ENCODE peak calls at places on chromosomes 16 and 17, in eight cellular contexts. One of them, this sample, is unnamed.

GRCh38 chr17:45131616-45132301 is 556 bp downstream of the PLCD3 start:
- DNase-seq in AG09309: no peak
- DNase-seq in GM23248: peak
- DNase-seq in activated CD8-positive, alpha-beta memory T cell treated with anti-CD3 and anti-CD28 coated beads for 48 hours: peak
- DNase-seq in omental fat pad: no peak
- DNase-seq in hepatocyte: peak
- DNase-seq in IMR-90: no peak
- DNase-seq in stimulated activated CD8-positive, alpha-beta memory T cell treated with anti-CD3 and anti-CD28 coated beads, Interleukin-7, amount 100 ng/mL, for 1 hour: peak
- DNase-seq in this sample: peak

GRCh38 chr16:84986102-84986501 is 25.2 kb downstream of the ZDHHC7 start:
- DNase-seq in AG09309: no peak
- DNase-seq in GM23248: no peak
- DNase-seq in activated CD8-positive, alpha-beta memory T cell treated with anti-CD3 and anti-CD28 coated beads for 48 hours: no peak
- DNase-seq in omental fat pad: no peak
- DNase-seq in hepatocyte: no peak
- DNase-seq in IMR-90: no peak
- DNase-seq in stimulated activated CD8-positive, alpha-beta memory T cell treated with anti-CD3 and anti-CD28 coated beads, Interleukin-7, amount 100 ng/mL, for 1 hour: no peak
- DNase-seq in this sample: no peak

GRCh38 chr16:27374794-27375499 is 27.0 kb upstream of the IL21R start:
- DNase-seq in AG09309: no peak
- DNase-seq in GM23248: peak
- DNase-seq in activated CD8-positive, alpha-beta memory T cell treated with anti-CD3 and anti-CD28 coated beads for 48 hours: peak
- DNase-seq in omental fat pad: no peak
- DNase-seq in hepatocyte: peak
- DNase-seq in IMR-90: peak
- DNase-seq in stimulated activated CD8-positive, alpha-beta memory T cell treated with anti-CD3 and anti-CD28 coated beads, Interleukin-7, amount 100 ng/mL, for 1 hour: no peak
- DNase-seq in this sample: peak

GRCh38 chr17:72446525-72447250 is 325.9 kb downstream of the SOX9 start:
- DNase-seq in AG09309: no peak
- DNase-seq in GM23248: no peak
- DNase-seq in activated CD8-positive, alpha-beta memory T cell treated with anti-CD3 and anti-CD28 coated beads for 48 hours: no peak
- DNase-seq in omental fat pad: no peak
- DNase-seq in hepatocyte: peak
- DNase-seq in IMR-90: peak
- DNase-seq in stimulated activated CD8-positive, alpha-beta memory T cell treated with anti-CD3 and anti-CD28 coated beads, Interleukin-7, amount 100 ng/mL, for 1 hour: no peak
- DNase-seq in this sample: no peak

GRCh38 chr16:4415538-4416199 is 727 bp downstream of the CORO7 start:
- DNase-seq in AG09309: no peak
- DNase-seq in GM23248: peak
- DNase-seq in activated CD8-positive, alpha-beta memory T cell treated with anti-CD3 and anti-CD28 coated beads for 48 hours: peak
- DNase-seq in omental fat pad: no peak
- DNase-seq in hepatocyte: peak
- DNase-seq in IMR-90: no peak
- DNase-seq in stimulated activated CD8-positive, alpha-beta memory T cell treated with anti-CD3 and anti-CD28 coated beads, Interleukin-7, amount 100 ng/mL, for 1 hour: peak
- DNase-seq in this sample: peak

GRCh38 chr17:78316867-78317816 is 42.7 kb downstream of the SOCS3 start:
- DNase-seq in AG09309: no peak
- DNase-seq in GM23248: peak
- DNase-seq in activated CD8-positive, alpha-beta memory T cell treated with anti-CD3 and anti-CD28 coated beads for 48 hours: no peak
- DNase-seq in omental fat pad: no peak
- DNase-seq in hepatocyte: peak
- DNase-seq in IMR-90: peak
- DNase-seq in stimulated activated CD8-positive, alpha-beta memory T cell treated with anti-CD3 and anti-CD28 coated beads, Interleukin-7, amount 100 ng/mL, for 1 hour: no peak
- DNase-seq in this sample: no peak

GRCh38 chr16:27973678-27974077 is 89.8 kb downstream of the GSG1L start:
- DNase-seq in AG09309: no peak
- DNase-seq in GM23248: no peak
- DNase-seq in activated CD8-positive, alpha-beta memory T cell treated with anti-CD3 and anti-CD28 coated beads for 48 hours: no peak
- DNase-seq in omental fat pad: no peak
- DNase-seq in hepatocyte: no peak
- DNase-seq in IMR-90: no peak
- DNase-seq in stimulated activated CD8-positive, alpha-beta memory T cell treated with anti-CD3 and anti-CD28 coated beads, Interleukin-7, amount 100 ng/mL, for 1 hour: no peak
- DNase-seq in this sample: no peak

GRCh38 chr16:1152651-1153259 is at the start of gene CACNA1H:
- DNase-seq in AG09309: no peak
- DNase-seq in GM23248: peak
- DNase-seq in activated CD8-positive, alpha-beta memory T cell treated with anti-CD3 and anti-CD28 coated beads for 48 hours: peak
- DNase-seq in omental fat pad: no peak
- DNase-seq in hepatocyte: peak
- DNase-seq in IMR-90: no peak
- DNase-seq in stimulated activated CD8-positive, alpha-beta memory T cell treated with anti-CD3 and anti-CD28 coated beads, Interleukin-7, amount 100 ng/mL, for 1 hour: peak
- DNase-seq in this sample: no peak

GRCh38 chr17:47286198-47286914 is 32.7 kb downstream of the ITGB3 start:
- DNase-seq in AG09309: no peak
- DNase-seq in GM23248: peak
- DNase-seq in activated CD8-positive, alpha-beta memory T cell treated with anti-CD3 and anti-CD28 coated beads for 48 hours: no peak
- DNase-seq in omental fat pad: no peak
- DNase-seq in hepatocyte: no peak
- DNase-seq in IMR-90: peak
- DNase-seq in stimulated activated CD8-positive, alpha-beta memory T cell treated with anti-CD3 and anti-CD28 coated beads, Interleukin-7, amount 100 ng/mL, for 1 hour: no peak
- DNase-seq in this sample: peak

GRCh38 chr17:64502021-64502420 is 4.1 kb downstream of the DDX5 start:
- DNase-seq in AG09309: no peak
- DNase-seq in GM23248: peak
- DNase-seq in activated CD8-positive, alpha-beta memory T cell treated with anti-CD3 and anti-CD28 coated beads for 48 hours: no peak
- DNase-seq in omental fat pad: no peak
- DNase-seq in hepatocyte: no peak
- DNase-seq in IMR-90: no peak
- DNase-seq in stimulated activated CD8-positive, alpha-beta memory T cell treated with anti-CD3 and anti-CD28 coated beads, Interleukin-7, amount 100 ng/mL, for 1 hour: no peak
- DNase-seq in this sample: no peak

GRCh38 chr17:74569392-74570003 is 2.2 kb upstream of the CD300H start:
- DNase-seq in AG09309: peak
- DNase-seq in GM23248: peak
- DNase-seq in activated CD8-positive, alpha-beta memory T cell treated with anti-CD3 and anti-CD28 coated beads for 48 hours: no peak
- DNase-seq in omental fat pad: peak
- DNase-seq in hepatocyte: peak
- DNase-seq in IMR-90: peak
- DNase-seq in stimulated activated CD8-positive, alpha-beta memory T cell treated with anti-CD3 and anti-CD28 coated beads, Interleukin-7, amount 100 ng/mL, for 1 hour: no peak
- DNase-seq in this sample: peak

GRCh38 chr17:78322858-78323455 is 36.9 kb downstream of the SOCS3 start:
- DNase-seq in AG09309: no peak
- DNase-seq in GM23248: peak
- DNase-seq in activated CD8-positive, alpha-beta memory T cell treated with anti-CD3 and anti-CD28 coated beads for 48 hours: no peak
- DNase-seq in omental fat pad: no peak
- DNase-seq in hepatocyte: no peak
- DNase-seq in IMR-90: no peak
- DNase-seq in stimulated activated CD8-positive, alpha-beta memory T cell treated with anti-CD3 and anti-CD28 coated beads, Interleukin-7, amount 100 ng/mL, for 1 hour: no peak
- DNase-seq in this sample: no peak

GRCh38 chr17:19237389-19238166 is 412 bp downstream of the EPN2 start:
- DNase-seq in AG09309: no peak
- DNase-seq in GM23248: peak
- DNase-seq in activated CD8-positive, alpha-beta memory T cell treated with anti-CD3 and anti-CD28 coated beads for 48 hours: no peak
- DNase-seq in omental fat pad: peak
- DNase-seq in hepatocyte: peak
- DNase-seq in IMR-90: no peak
- DNase-seq in stimulated activated CD8-positive, alpha-beta memory T cell treated with anti-CD3 and anti-CD28 coated beads, Interleukin-7, amount 100 ng/mL, for 1 hour: no peak
- DNase-seq in this sample: peak

GRCh38 chr17:19238167-19238505 is 970 bp downstream of the EPN2 start:
- DNase-seq in AG09309: no peak
- DNase-seq in GM23248: peak
- DNase-seq in activated CD8-positive, alpha-beta memory T cell treated with anti-CD3 and anti-CD28 coated beads for 48 hours: no peak
- DNase-seq in omental fat pad: peak
- DNase-seq in hepatocyte: peak
- DNase-seq in IMR-90: no peak
- DNase-seq in stimulated activated CD8-positive, alpha-beta memory T cell treated with anti-CD3 and anti-CD28 coated beads, Interleukin-7, amount 100 ng/mL, for 1 hour: no peak
- DNase-seq in this sample: no peak

GRCh38 chr16:64311241-64311640 is 810.6 kb downstream of the CDH11 start:
- DNase-seq in AG09309: no peak
- DNase-seq in GM23248: peak
- DNase-seq in activated CD8-positive, alpha-beta memory T cell treated with anti-CD3 and anti-CD28 coated beads for 48 hours: no peak
- DNase-seq in omental fat pad: no peak
- DNase-seq in hepatocyte: no peak
- DNase-seq in IMR-90: no peak
- DNase-seq in stimulated activated CD8-positive, alpha-beta memory T cell treated with anti-CD3 and anti-CD28 coated beads, Interleukin-7, amount 100 ng/mL, for 1 hour: no peak
- DNase-seq in this sample: no peak

GRCh38 chr17:41421116-41421515 is 3.3 kb downstream of the KRT37 start:
- DNase-seq in AG09309: no peak
- DNase-seq in GM23248: peak
- DNase-seq in activated CD8-positive, alpha-beta memory T cell treated with anti-CD3 and anti-CD28 coated beads for 48 hours: no peak
- DNase-seq in omental fat pad: no peak
- DNase-seq in hepatocyte: peak
- DNase-seq in IMR-90: peak
- DNase-seq in stimulated activated CD8-positive, alpha-beta memory T cell treated with anti-CD3 and anti-CD28 coated beads, Interleukin-7, amount 100 ng/mL, for 1 hour: no peak
- DNase-seq in this sample: no peak

GRCh38 chr17:57957886-57958285 is 2.7 kb upstream of the CUEDC1 start:
- DNase-seq in AG09309: no peak
- DNase-seq in GM23248: no peak
- DNase-seq in activated CD8-positive, alpha-beta memory T cell treated with anti-CD3 and anti-CD28 coated beads for 48 hours: no peak
- DNase-seq in omental fat pad: no peak
- DNase-seq in hepatocyte: no peak
- DNase-seq in IMR-90: no peak
- DNase-seq in stimulated activated CD8-positive, alpha-beta memory T cell treated with anti-CD3 and anti-CD28 coated beads, Interleukin-7, amount 100 ng/mL, for 1 hour: no peak
- DNase-seq in this sample: no peak

GRCh38 chr16:24367186-24367585 is 111.1 kb downstream of the CACNG3 start:
- DNase-seq in AG09309: no peak
- DNase-seq in GM23248: peak
- DNase-seq in activated CD8-positive, alpha-beta memory T cell treated with anti-CD3 and anti-CD28 coated beads for 48 hours: no peak
- DNase-seq in omental fat pad: no peak
- DNase-seq in hepatocyte: no peak
- DNase-seq in IMR-90: no peak
- DNase-seq in stimulated activated CD8-positive, alpha-beta memory T cell treated with anti-CD3 and anti-CD28 coated beads, Interleukin-7, amount 100 ng/mL, for 1 hour: no peak
- DNase-seq in this sample: no peak

GRCh38 chr17:62628845-62629555 is 1.5 kb downstream of the MRC2 start:
- DNase-seq in AG09309: no peak
- DNase-seq in GM23248: peak
- DNase-seq in activated CD8-positive, alpha-beta memory T cell treated with anti-CD3 and anti-CD28 coated beads for 48 hours: no peak
- DNase-seq in omental fat pad: no peak
- DNase-seq in hepatocyte: peak
- DNase-seq in IMR-90: peak
- DNase-seq in stimulated activated CD8-positive, alpha-beta memory T cell treated with anti-CD3 and anti-CD28 coated beads, Interleukin-7, amount 100 ng/mL, for 1 hour: no peak
- DNase-seq in this sample: no peak

GRCh38 chr17:33469911-33470310 is 176.8 kb upstream of the ASIC2 start:
- DNase-seq in AG09309: no peak
- DNase-seq in GM23248: peak
- DNase-seq in activated CD8-positive, alpha-beta memory T cell treated with anti-CD3 and anti-CD28 coated beads for 48 hours: no peak
- DNase-seq in omental fat pad: no peak
- DNase-seq in hepatocyte: peak
- DNase-seq in IMR-90: peak
- DNase-seq in stimulated activated CD8-positive, alpha-beta memory T cell treated with anti-CD3 and anti-CD28 coated beads, Interleukin-7, amount 100 ng/mL, for 1 hour: no peak
- DNase-seq in this sample: no peak

GRCh38 chr17:7440113-7440822 is 956 bp downstream of the FGF11 start:
- DNase-seq in AG09309: no peak
- DNase-seq in GM23248: peak
- DNase-seq in activated CD8-positive, alpha-beta memory T cell treated with anti-CD3 and anti-CD28 coated beads for 48 hours: no peak
- DNase-seq in omental fat pad: peak
- DNase-seq in hepatocyte: peak
- DNase-seq in IMR-90: no peak
- DNase-seq in stimulated activated CD8-positive, alpha-beta memory T cell treated with anti-CD3 and anti-CD28 coated beads, Interleukin-7, amount 100 ng/mL, for 1 hour: no peak
- DNase-seq in this sample: no peak

GRCh38 chr17:66420961-66421371 is 118.6 kb downstream of the PRKCA start:
- DNase-seq in AG09309: peak
- DNase-seq in GM23248: peak
- DNase-seq in activated CD8-positive, alpha-beta memory T cell treated with anti-CD3 and anti-CD28 coated beads for 48 hours: no peak
- DNase-seq in omental fat pad: no peak
- DNase-seq in hepatocyte: no peak
- DNase-seq in IMR-90: peak
- DNase-seq in stimulated activated CD8-positive, alpha-beta memory T cell treated with anti-CD3 and anti-CD28 coated beads, Interleukin-7, amount 100 ng/mL, for 1 hour: no peak
- DNase-seq in this sample: peak

GRCh38 chr17:75877752-75878173 is 618 bp downstream of the TRIM47 start:
- DNase-seq in AG09309: no peak
- DNase-seq in GM23248: peak
- DNase-seq in activated CD8-positive, alpha-beta memory T cell treated with anti-CD3 and anti-CD28 coated beads for 48 hours: no peak
- DNase-seq in omental fat pad: no peak
- DNase-seq in hepatocyte: peak
- DNase-seq in IMR-90: peak
- DNase-seq in stimulated activated CD8-positive, alpha-beta memory T cell treated with anti-CD3 and anti-CD28 coated beads, Interleukin-7, amount 100 ng/mL, for 1 hour: peak
- DNase-seq in this sample: peak

GRCh38 chr17:79995691-79996090 is 40.0 kb downstream of the TBC1D16 start:
- DNase-seq in AG09309: no peak
- DNase-seq in GM23248: peak
- DNase-seq in activated CD8-positive, alpha-beta memory T cell treated with anti-CD3 and anti-CD28 coated beads for 48 hours: no peak
- DNase-seq in omental fat pad: no peak
- DNase-seq in hepatocyte: no peak
- DNase-seq in IMR-90: no peak
- DNase-seq in stimulated activated CD8-positive, alpha-beta memory T cell treated with anti-CD3 and anti-CD28 coated beads, Interleukin-7, amount 100 ng/mL, for 1 hour: no peak
- DNase-seq in this sample: no peak

GRCh38 chr17:77074681-77075080 is 66.1 kb upstream of the SEC14L1 start:
- DNase-seq in AG09309: no peak
- DNase-seq in GM23248: no peak
- DNase-seq in activated CD8-positive, alpha-beta memory T cell treated with anti-CD3 and anti-CD28 coated beads for 48 hours: no peak
- DNase-seq in omental fat pad: no peak
- DNase-seq in hepatocyte: no peak
- DNase-seq in IMR-90: no peak
- DNase-seq in stimulated activated CD8-positive, alpha-beta memory T cell treated with anti-CD3 and anti-CD28 coated beads, Interleukin-7, amount 100 ng/mL, for 1 hour: no peak
- DNase-seq in this sample: no peak

GRCh38 chr17:15392326-15392739 is 50.9 kb upstream of the TEKT3 start:
- DNase-seq in AG09309: peak
- DNase-seq in GM23248: peak
- DNase-seq in activated CD8-positive, alpha-beta memory T cell treated with anti-CD3 and anti-CD28 coated beads for 48 hours: no peak
- DNase-seq in omental fat pad: no peak
- DNase-seq in hepatocyte: no peak
- DNase-seq in IMR-90: peak
- DNase-seq in stimulated activated CD8-positive, alpha-beta memory T cell treated with anti-CD3 and anti-CD28 coated beads, Interleukin-7, amount 100 ng/mL, for 1 hour: no peak
- DNase-seq in this sample: no peak

GRCh38 chr17:42680331-42680808 is 1.3 kb downstream of the CCR10 start:
- DNase-seq in AG09309: no peak
- DNase-seq in GM23248: no peak
- DNase-seq in activated CD8-positive, alpha-beta memory T cell treated with anti-CD3 and anti-CD28 coated beads for 48 hours: no peak
- DNase-seq in omental fat pad: no peak
- DNase-seq in hepatocyte: no peak
- DNase-seq in IMR-90: peak
- DNase-seq in stimulated activated CD8-positive, alpha-beta memory T cell treated with anti-CD3 and anti-CD28 coated beads, Interleukin-7, amount 100 ng/mL, for 1 hour: no peak
- DNase-seq in this sample: no peak

GRCh38 chr16:67641779-67642708 is 2.9 kb upstream of the CARMIL2 start:
- DNase-seq in AG09309: no peak
- DNase-seq in GM23248: peak
- DNase-seq in activated CD8-positive, alpha-beta memory T cell treated with anti-CD3 and anti-CD28 coated beads for 48 hours: no peak
- DNase-seq in omental fat pad: no peak
- DNase-seq in hepatocyte: no peak
- DNase-seq in IMR-90: peak
- DNase-seq in stimulated activated CD8-positive, alpha-beta memory T cell treated with anti-CD3 and anti-CD28 coated beads, Interleukin-7, amount 100 ng/mL, for 1 hour: no peak
- DNase-seq in this sample: no peak

This sample was measured in stimulated activated naive B cell treated with anti-CD40 and anti-IgM and Interleukin-4, amounts not matched to agents 10 μg/mL and 1 μg/mL and 100 μg/mL, for 72 hours.